ENCODE peak calls at places on chromosomes 13 and 19, in seven cellular contexts. X is head of caudate nucleus; U is T-cell; J is activated gamma-delta T cell treated with anti-CD3 and anti-CD28 coated beads, Interleukin-2, amount 50 U/mL, for 16 hours; E is mesenteric fat pad; I is stimulated activated CD4-positive, alpha-beta T cell treated with anti-CD3 and anti-CD28 coated beads, Interleukin-2, amount 100 ng/mL, for 48 hours; M is choroid plexus epithelial cell. Q is an unnamed sample.

GRCh38 chr19:7168941-7169340 is 99.4 kb downstream of the ZNF557 start:
- DNase-seq in X (no peak), U (no peak), J (no peak), E (no peak), I (no peak), M (no peak), Q (no peak)

GRCh38 chr19:2983351-2984195 is 6.2 kb downstream of the TLE6 start:
- DNase-seq in X (peak), U (no peak), J (no peak), E (peak), I (no peak), M (peak), Q (no peak)

GRCh38 chr19:57103573-57104277 is 16.1 kb upstream of the USP29 start:
- DNase-seq in X (peak), U (peak), J (peak), E (peak), I (peak), M (peak), Q (peak)

GRCh38 chr13:36870050-36870692 is 49.9 kb downstream of the SMAD9 start:
- DNase-seq in X (no peak), U (no peak), J (no peak), E (no peak), I (no peak), M (no peak), Q (no peak)

GRCh38 chr13:104477256-104477655 is 1411.0 kb upstream of the SLC10A2 start:
- DNase-seq in X (no peak), U (no peak), J (no peak), E (no peak), I (no peak), M (peak), Q (no peak)

GRCh38 chr19:49799271-49799797 is 13.8 kb downstream of the FUZ start:
- DNase-seq in X (no peak), U (no peak), J (no peak), E (no peak), I (no peak), M (no peak), Q (no peak)

GRCh38 chr19:16564842-16565241 is 7.4 kb downstream of the SLC35E1 start:
- DNase-seq in X (no peak), U (no peak), J (no peak), E (no peak), I (no peak), M (no peak), Q (no peak)

GRCh38 chr19:29810504-29810871 is 1.3 kb upstream of the CCNE1 start:
- DNase-seq in X (no peak), U (no peak), J (no peak), E (no peak), I (no peak), M (peak), Q (no peak)

GRCh38 chr13:42524487-42525034 is 49.4 kb upstream of the TNFSF11 start:
- DNase-seq in X (no peak), U (no peak), J (no peak), E (no peak), I (no peak), M (no peak), Q (no peak)

GRCh38 chr19:6181119-6181518 is 45.7 kb downstream of the ACSBG2 start:
- DNase-seq in X (no peak), U (no peak), J (no peak), E (no peak), I (no peak), M (no peak), Q (no peak)

GRCh38 chr13:112956516-112957294 is 12.3 kb upstream of the MCF2L start:
- DNase-seq in X (no peak), U (no peak), J (no peak), E (peak), I (no peak), M (peak), Q (no peak)

GRCh38 chr19:35153701-35154534 is 617 bp upstream of the FXYD5 start:
- DNase-seq in X (no peak), U (peak), J (peak), E (no peak), I (peak), M (peak), Q (peak)

GRCh38 chr19:51461723-51462161 is 3.5 kb upstream of the SIGLEC8 start:
- DNase-seq in X (peak), U (no peak), J (no peak), E (no peak), I (no peak), M (peak), Q (no peak)

GRCh38 chr13:44004881-44005280 is 125.2 kb downstream of the LACC1 start:
- DNase-seq in X (no peak), U (no peak), J (no peak), E (no peak), I (no peak), M (peak), Q (no peak)

GRCh38 chr19:49613374-49613773 is 22.4 kb downstream of the PRR12 start:
- DNase-seq in X (no peak), U (no peak), J (no peak), E (no peak), I (no peak), M (no peak), Q (no peak)

GRCh38 chr19:41324921-41325639 is 15.1 kb downstream of the CCDC97 start:
- DNase-seq in X (peak), U (no peak), J (no peak), E (no peak), I (no peak), M (peak), Q (peak)

GRCh38 chr19:45848922-45849321 is 14.0 kb downstream of the SYMPK start:
- DNase-seq in X (no peak), U (no peak), J (no peak), E (no peak), I (no peak), M (peak), Q (no peak)

GRCh38 chr19:19324059-19324755 is 3.6 kb downstream of the MAU2 start:
- DNase-seq in X (no peak), U (no peak), J (no peak), E (no peak), I (no peak), M (no peak), Q (no peak)

GRCh38 chr19:40313229-40313983 is 28.3 kb upstream of the AKT2 start:
- DNase-seq in X (no peak), U (no peak), J (no peak), E (no peak), I (no peak), M (no peak), Q (no peak)

GRCh38 chr13:46593403-46593802 is 40.4 kb downstream of the LRCH1 start:
- DNase-seq in X (no peak), U (peak), J (no peak), E (no peak), I (peak), M (no peak), Q (peak)

GRCh38 chr19:56765107-56765506 is 75.4 kb downstream of the PEG3 start:
- DNase-seq in X (peak), U (no peak), J (no peak), E (no peak), I (no peak), M (no peak), Q (no peak)

GRCh38 chr19:46635920-46636761 is at the start of gene GNG8:
- DNase-seq in X (peak), U (no peak), J (no peak), E (no peak), I (no peak), M (no peak), Q (no peak)

GRCh38 chr19:58544591-58545285 is 874 bp downstream of the TRIM28 start:
- DNase-seq in X (no peak), U (peak), J (peak), E (peak), I (no peak), M (peak), Q (no peak)

GRCh38 chr13:90896022-90896421 is 451.5 kb upstream of the MIR17HG start:
- DNase-seq in X (no peak), U (no peak), J (no peak), E (no peak), I (no peak), M (no peak), Q (no peak)

Q was measured in stimulated activated effector memory CD8-positive, alpha-beta T cell treated with anti-CD3 and anti-CD28 coated beads, Interleukin-12 subunit alpha, Interleukin-12 subunit beta, amount 100 ng/mL, for 72 hours.